ENCODE peak calls at places on chromosomes 5 and 9, in four cellular contexts. Y is NCI-H1694, L is ACHN, U is HS-5. A is an unnamed sample.

GRCh38 chr5:154972476-154973080 is 31.7 kb downstream of the MRPL22 start:
- DNase-seq in Y (peak; percentile 47), L (peak; percentile 44), U (no peak), A (peak; percentile 42)

GRCh38 chr9:110110154-110110553 is 97.8 kb downstream of the C9orf152 start:
- DNase-seq in Y (no peak), U (no peak), L (no peak), A (no peak)

GRCh38 chr9:130536594-130537215 is 42.7 kb upstream of the FUBP3 start:
- DNase-seq in U (no peak), L (no peak), Y (no peak), A (no peak)

GRCh38 chr9:80787636-80788035 is 901.7 kb downstream of the TLE1 start:
- DNase-seq in U (no peak), Y (no peak), L (no peak), A (no peak)

GRCh38 chr5:173310861-173311515 is 17.2 kb downstream of the STC2 start:
- DNase-seq in U (no peak), Y (no peak), L (no peak), A (no peak)

GRCh38 chr5:33611882-33612281 is 171.1 kb downstream of the TARS1 start:
- DNase-seq in Y (no peak), L (no peak), U (peak; percentile 77), A (no peak)

GRCh38 chr5:57302164-57302563 is 128.3 kb downstream of the GPBP1 start:
- DNase-seq in L (peak; percentile 39), U (peak; percentile 54), Y (no peak), A (peak; percentile 57)

GRCh38 chr5:159061186-159061796 is 38.4 kb downstream of the EBF1 start:
- DNase-seq in L (peak; percentile 20), U (peak; percentile 72), Y (no peak), A (peak; percentile 31)

GRCh38 chr5:9121597-9121996 is 424.3 kb downstream of the SEMA5A start:
- DNase-seq in L (no peak), Y (no peak), U (no peak), A (no peak)

GRCh38 chr5:160555836-160556660 is 134.4 kb downstream of the PTTG1 start:
- DNase-seq in U (no peak), Y (no peak), L (no peak), A (no peak)

GRCh38 chr5:67301285-67301904 is 104.8 kb upstream of the CD180 start:
- DNase-seq in L (peak; percentile 42), Y (no peak), U (peak; percentile 80), A (peak; percentile 90)

GRCh38 chr9:135814421-135814820 is 92.9 kb downstream of the CAMSAP1 start:
- DNase-seq in U (no peak), Y (no peak), L (no peak), A (no peak)

GRCh38 chr9:121622842-121623203 is 28.6 kb upstream of the DAB2IP start:
- DNase-seq in L (no peak), Y (no peak), U (no peak), A (no peak)

GRCh38 chr5:1948111-1948510 is 65.4 kb upstream of the IRX4 start:
- DNase-seq in L (no peak), Y (no peak), U (no peak), A (no peak)

GRCh38 chr5:137498301-137498735 is 808 bp downstream of the SPOCK1 start:
- DNase-seq in U (no peak), Y (no peak), L (peak; percentile 37), A (no peak)

GRCh38 chr9:7788772-7789171 is 10.8 kb downstream of the DMAC1 start:
- DNase-seq in L (no peak), Y (no peak), U (no peak), A (no peak)

GRCh38 chr9:121638399-121638798 is 13.0 kb upstream of the DAB2IP start:
- DNase-seq in Y (no peak), L (no peak), U (no peak), A (no peak)

GRCh38 chr5:94776167-94776566 is 157.7 kb downstream of the SLF1 start:
- DNase-seq in Y (no peak), U (peak; percentile 68), L (no peak), A (no peak)

GRCh38 chr5:74154526-74154925 is 486.0 kb downstream of the ENC1 start:
- DNase-seq in Y (no peak), U (no peak), L (no peak), A (no peak)

GRCh38 chr5:15601274-15601673 is 101.3 kb downstream of the FBXL7 start:
- DNase-seq in L (no peak), U (no peak), Y (peak; percentile 99), A (no peak)

GRCh38 chr5:179679014-179679674 is 1.7 kb downstream of the CBY3 start:
- DNase-seq in Y (no peak), L (no peak), U (peak; percentile 35), A (no peak)

GRCh38 chr5:54440456-54440893 is 15.0 kb upstream of the HSPB3 start:
- DNase-seq in U (no peak), L (no peak), Y (no peak), A (no peak)

GRCh38 chr9:37053684-37054512 is 19.8 kb upstream of the PAX5 start:
- DNase-seq in Y (no peak), L (no peak), U (no peak), A (no peak)

GRCh38 chr9:31519011-31519410 is 865.4 kb upstream of the ACO1 start:
- DNase-seq in U (no peak), L (no peak), Y (no peak), A (no peak)

GRCh38 chr5:63573402-63573801 is 388.8 kb downstream of the HTR1A start:
- DNase-seq in U (no peak), L (no peak), Y (no peak), A (no peak)

GRCh38 chr9:8860925-8861324 is 1061.3 kb upstream of the DMAC1 start:
- DNase-seq in L (peak; percentile 58), U (no peak), Y (no peak), A (peak; percentile 20)

GRCh38 chr9:127548352-127548878 is 63.7 kb upstream of the STXBP1 start:
- DNase-seq in U (no peak), Y (no peak), L (no peak), A (no peak)

GRCh38 chr9:92481029-92481633 is 1.2 kb downstream of the ASPN start:
- DNase-seq in Y (no peak), U (no peak), L (no peak), A (no peak)